ENCODE peak calls at places on chromosomes 2 and 18, in eight cellular contexts. O is endothelial cell, X is astrocyte of the spinal cord, H is lower leg skin, W is RWPE1, G is GM10248, Y is AG04450, I is heart right ventricle. R is an unnamed sample.

GRCh38 chr2:228072669-228073068 is 108.8 kb downstream of the SPHKAP start:
- DNase-seq in O (no peak), X (no peak), H (no peak), W (no peak), G (no peak), Y (no peak), I (no peak), R (no peak)

GRCh38 chr2:31296641-31297287 is 62.8 kb downstream of the EHD3 start:
- DNase-seq in O (no peak), X (peak), H (no peak), W (no peak), G (no peak), Y (no peak), I (no peak), R (peak)

GRCh38 chr2:195307751-195308150 is 349.3 kb upstream of the SLC39A10 start:
- DNase-seq in O (no peak), X (no peak), H (no peak), W (no peak), G (no peak), Y (no peak), I (no peak), R (no peak)

GRCh38 chr18:2223859-2224258 is 347.4 kb downstream of the METTL4 start:
- DNase-seq in O (peak), X (peak), H (no peak), W (peak), G (no peak), Y (no peak), I (no peak), R (peak)

GRCh38 chr18:12027480-12027879 is 46.2 kb downstream of the IMPA2 start:
- DNase-seq in O (no peak), X (no peak), H (no peak), W (no peak), G (no peak), Y (no peak), I (no peak), R (no peak)

GRCh38 chr2:69914235-69915049 is 467 bp upstream of the MXD1 start:
- DNase-seq in O (peak), X (peak), H (peak), W (peak), G (peak), Y (peak), I (peak), R (peak)

GRCh38 chr2:108270768-108271506 is 17.8 kb upstream of the SULT1C2 start:
- DNase-seq in O (no peak), X (no peak), H (no peak), W (no peak), G (no peak), Y (no peak), I (no peak), R (no peak)

GRCh38 chr2:45452866-45453265 is 158.2 kb downstream of the SRBD1 start:
- DNase-seq in O (no peak), X (peak), H (no peak), W (no peak), G (no peak), Y (peak), I (no peak), R (peak)

GRCh38 chr2:94602466-94602865 is 268.8 kb upstream of the TEKT4 start:
- DNase-seq in O (no peak), X (no peak), H (no peak), W (no peak), G (no peak), Y (no peak), I (no peak), R (no peak)

GRCh38 chr2:217897816-217898806 is 104.7 kb downstream of the TNS1 start:
- DNase-seq in O (no peak), X (no peak), H (no peak), W (no peak), G (no peak), Y (no peak), I (peak), R (no peak)

GRCh38 chr2:120391905-120392665 is 46.1 kb downstream of the INHBB start:
- DNase-seq in O (no peak), X (no peak), H (no peak), W (no peak), G (no peak), Y (no peak), I (no peak), R (no peak)

GRCh38 chr2:111896007-111896406 is 2.4 kb upstream of the MERTK start:
- DNase-seq in O (no peak), X (no peak), H (no peak), W (no peak), G (no peak), Y (no peak), I (no peak), R (no peak)

GRCh38 chr2:217371681-217372297 is 511.9 kb upstream of the TNP1 start:
- DNase-seq in O (no peak), X (no peak), H (no peak), W (no peak), G (no peak), Y (no peak), I (no peak), R (no peak)

GRCh38 chr2:154697422-154698237 is 865 bp upstream of the KCNJ3 start:
- DNase-seq in O (peak), X (no peak), H (no peak), W (no peak), G (no peak), Y (no peak), I (peak), R (no peak)

GRCh38 chr18:52326001-52326400 is 14.0 kb upstream of the DCC start:
- DNase-seq in O (no peak), X (peak), H (no peak), W (no peak), G (no peak), Y (no peak), I (no peak), R (no peak)

GRCh38 chr2:20326163-20326780 is 24.4 kb downstream of the PUM2 start:
- DNase-seq in O (peak), X (peak), H (peak), W (peak), G (peak), Y (peak), I (no peak), R (peak)

GRCh38 chr18:56323673-56324072 is 314.7 kb downstream of the TXNL1 start:
- DNase-seq in O (no peak), X (no peak), H (no peak), W (no peak), G (no peak), Y (no peak), I (no peak), R (no peak)

GRCh38 chr2:215567504-215567903 is 131.6 kb upstream of the FN1 start:
- DNase-seq in O (no peak), X (no peak), H (no peak), W (no peak), G (no peak), Y (no peak), I (no peak), R (no peak)

GRCh38 chr18:76621782-76622495 is 126.9 kb upstream of the ZNF516 start:
- DNase-seq in O (no peak), X (peak), H (no peak), W (no peak), G (no peak), Y (no peak), I (no peak), R (peak)

GRCh38 chr2:205766765-205767359 is 84.6 kb downstream of the NRP2 start:
- DNase-seq in O (peak), X (peak), H (peak), W (peak), G (peak), Y (no peak), I (peak), R (peak)

GRCh38 chr2:65364986-65365733 is 67.2 kb downstream of the SPRED2 start:
- DNase-seq in O (no peak), X (no peak), H (no peak), W (no peak), G (no peak), Y (no peak), I (no peak), R (no peak)

GRCh38 chr2:66432801-66433694 is 1.9 kb upstream of the MEIS1 start:
- DNase-seq in O (peak), X (peak), H (peak), W (peak), G (no peak), Y (peak), I (peak), R (peak)

GRCh38 chr2:26555246-26556133 is 77.6 kb upstream of the OTOF start:
- DNase-seq in O (no peak), X (no peak), H (no peak), W (no peak), G (no peak), Y (no peak), I (no peak), R (no peak)

GRCh38 chr2:102027036-102027702 is 35.4 kb downstream of the IL1R2 start:
- DNase-seq in O (no peak), X (peak), H (no peak), W (no peak), G (no peak), Y (no peak), I (no peak), R (peak)

GRCh38 chr2:218137514-218137913 is 11.7 kb downstream of the CXCR2 start:
- DNase-seq in O (no peak), X (no peak), H (no peak), W (no peak), G (no peak), Y (no peak), I (no peak), R (no peak)

GRCh38 chr2:221342388-221342787 is 229.7 kb downstream of the EPHA4 start:
- DNase-seq in O (no peak), X (no peak), H (no peak), W (no peak), G (no peak), Y (no peak), I (no peak), R (no peak)

GRCh38 chr2:66587216-66587615 is 152.3 kb downstream of the MEIS1 start:
- DNase-seq in O (peak), X (no peak), H (no peak), W (no peak), G (no peak), Y (no peak), I (no peak), R (no peak)

GRCh38 chr2:12607971-12608370 is 108.8 kb upstream of the TRIB2 start:
- DNase-seq in O (no peak), X (peak), H (no peak), W (no peak), G (no peak), Y (no peak), I (no peak), R (no peak)
- TF ChIP-seq CTCF in O (no peak), X (no peak), H (no peak), W (no peak), G (no peak), Y (no peak), I (no peak), R (no peak)

GRCh38 chr18:62715829-62716678 is 713 bp downstream of the PHLPP1 start:
- DNase-seq in O (peak), X (peak), H (peak), W (peak), G (peak), Y (no peak), I (peak), R (peak)

GRCh38 chr18:62717850-62718229 is 2.5 kb downstream of the PHLPP1 start:
- DNase-seq in O (no peak), X (peak), H (no peak), W (no peak), G (no peak), Y (no peak), I (no peak), R (peak)

GRCh38 chr18:62715439-62715792 is at the start of gene PHLPP1:
- DNase-seq in O (no peak), X (no peak), H (no peak), W (no peak), G (peak), Y (no peak), I (no peak), R (no peak)

GRCh38 chr18:62717059-62717849 is 1.9 kb downstream of the PHLPP1 start:
- DNase-seq in O (peak), X (peak), H (peak), W (peak), G (no peak), Y (no peak), I (no peak), R (peak)

GRCh38 chr18:62716679-62717058 is 1.3 kb downstream of the PHLPP1 start:
- DNase-seq in O (peak), X (peak), H (peak), W (peak), G (peak), Y (no peak), I (peak), R (no peak)
- TF ChIP-seq CTCF in O (no peak), X (peak), H (no peak), W (no peak), G (peak), Y (no peak), I (peak), R (no peak)

DNA sequence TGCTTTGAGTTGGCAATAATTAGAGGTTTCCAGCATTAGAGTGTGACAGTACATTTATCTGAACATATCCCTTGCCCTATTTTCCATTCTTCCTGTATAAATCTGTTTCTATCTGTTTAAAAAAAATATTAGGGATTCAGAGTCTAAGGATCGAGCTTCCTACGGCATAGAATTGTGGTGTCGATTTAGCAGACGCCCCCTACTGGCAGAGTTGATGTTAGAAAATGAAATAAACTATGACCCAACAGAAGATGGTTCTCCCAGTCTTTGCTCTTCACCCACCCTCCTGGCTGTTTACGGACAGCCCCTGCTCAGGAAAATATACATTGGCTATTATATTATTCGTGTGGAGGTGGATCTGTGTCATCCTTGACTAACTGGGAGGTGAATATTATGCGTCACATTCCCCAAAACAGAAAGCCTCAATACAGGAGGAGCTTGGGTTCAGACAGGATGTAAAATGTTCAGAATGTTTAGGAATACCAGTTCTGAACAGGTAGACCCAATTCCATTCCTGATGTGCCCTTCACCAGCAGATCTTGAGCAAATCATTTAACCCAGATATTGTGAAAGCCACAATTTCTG is 10.6 kb upstream of the ERMN start:
- DNase-seq in O (peak), X (peak), H (no peak), W (no peak), G (peak), Y (no peak), I (no peak), R (peak)
- TF ChIP-seq CTCF in O (peak), X (peak), H (no peak), W (peak), G (peak), Y (peak), I (peak), R (peak)

GRCh38 chr2:191231995-191232394 is 13.2 kb upstream of the MYO1B start:
- DNase-seq in O (no peak), X (peak), H (no peak), W (no peak), G (no peak), Y (no peak), I (no peak), R (peak)
- TF ChIP-seq CTCF in O (no peak), X (peak), H (no peak), W (no peak), G (no peak), Y (peak), I (peak), R (peak)

GRCh38 chr2:64350996-64351395 is 103.0 kb upstream of the LGALSL start:
- DNase-seq in O (no peak), X (no peak), H (no peak), W (no peak), G (no peak), Y (no peak), I (no peak), R (no peak)

GRCh38 chr2:64348386-64349142 is 105.4 kb upstream of the LGALSL start:
- DNase-seq in O (no peak), X (peak), H (no peak), W (no peak), G (no peak), Y (no peak), I (no peak), R (peak)

GRCh38 chr2:64349143-64349530 is 104.8 kb upstream of the LGALSL start:
- DNase-seq in O (no peak), X (no peak), H (no peak), W (no peak), G (no peak), Y (no peak), I (no peak), R (no peak)

GRCh38 chr2:64354857-64355680 is 98.9 kb upstream of the LGALSL start:
- DNase-seq in O (no peak), X (peak), H (no peak), W (peak), G (no peak), Y (no peak), I (no peak), R (peak)

DNA sequence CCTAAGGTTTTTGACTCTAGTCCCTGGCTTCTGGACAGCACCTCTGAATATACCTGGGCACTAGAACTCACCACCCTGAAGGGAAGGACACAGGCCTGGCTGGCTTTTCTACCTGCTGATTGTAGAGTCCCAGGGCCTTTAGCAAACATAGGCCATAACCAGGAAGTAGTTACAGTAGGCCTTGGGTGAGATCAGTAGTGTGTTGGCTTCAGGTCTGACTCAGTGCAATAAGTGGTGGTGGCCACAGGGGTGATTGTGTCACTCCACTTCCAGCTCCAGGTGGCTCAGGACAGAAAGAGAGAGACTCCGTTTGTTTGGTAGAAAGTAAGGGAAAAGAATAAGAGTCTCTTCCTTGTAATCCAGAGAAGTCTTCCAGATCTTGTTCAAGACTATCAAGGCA is 101.7 kb upstream of the LGALSL start:
- DNase-seq in O (no peak), X (no peak), H (no peak), W (no peak), G (no peak), Y (no peak), I (no peak), R (no peak)
- TF ChIP-seq CTCF in O (no peak), X (no peak), H (no peak), W (no peak), G (no peak), Y (no peak), I (no peak), R (no peak)